ENCODE peak calls at places on chromosome 21, in ten cellular contexts. J, X, W, Y, S, E, T, C, P and U are unnamed samples.

GRCh38 chr21:37974081-37974480 is 57.8 kb upstream of the KCNJ6 start:
- DNase-seq in T (no peak), C (no peak), Y (no peak), E (no peak), S (no peak), P (no peak), X (peak; percentile 32), W (no peak), J (no peak), U (no peak)

GRCh38 chr21:41168391-41169257 is 664 bp downstream of the BACE2 start:
- DNase-seq in J (no peak), S (peak; percentile 94), W (peak; percentile 81), X (peak; percentile 62), E (peak; percentile 38), P (peak; percentile 69), C (peak; percentile 56), T (peak; percentile 75), Y (peak; percentile 70), U (no peak)

GRCh38 chr21:36126166-36126565 is 8.7 kb upstream of the CBR3 start:
- DNase-seq in C (peak; percentile 55), Y (peak; percentile 79), T (peak; percentile 53), S (no peak), P (no peak), X (no peak), W (peak; percentile 27), J (no peak), E (no peak), U (peak; percentile 73)

GRCh38 chr21:38171723-38172344 is 85.0 kb upstream of the KCNJ15 start:
- DNase-seq in Y (no peak), P (peak; percentile 57), S (no peak), E (peak; percentile 73), J (no peak), X (peak; percentile 69), T (peak; percentile 14), C (no peak), W (peak; percentile 91), U (no peak)

GRCh38 chr21:42844411-42845113 is 34.8 kb downstream of the WDR4 start:
- DNase-seq in E (no peak), P (no peak), X (peak; percentile 2), T (no peak), S (no peak), Y (peak; percentile 70), C (peak; percentile 82), J (no peak), W (peak; percentile 43), U (peak; percentile 63)

GRCh38 chr21:42660118-42660470 is 6.7 kb downstream of the PDE9A start:
- DNase-seq in S (no peak), E (no peak), W (no peak), T (no peak), P (no peak), C (no peak), X (no peak), Y (no peak), J (no peak), U (no peak)

GRCh38 chr21:41802684-41803083 is 35.8 kb upstream of the RIPK4 start:
- DNase-seq in X (peak; percentile 4), P (peak; percentile 7), Y (peak; percentile 87), C (no peak), J (no peak), T (peak; percentile 48), W (no peak), S (no peak), E (peak; percentile 62), U (peak; percentile 76)

GRCh38 chr21:38349111-38349746 is 92.4 kb downstream of the KCNJ15 start:
- DNase-seq in Y (no peak), W (peak; percentile 8), P (peak; percentile 5), T (no peak), J (no peak), E (no peak), C (no peak), S (no peak), X (peak; percentile 99), U (no peak)

GRCh38 chr21:35904995-35905972 is 155.0 kb downstream of the SETD4 start:
- DNase-seq in J (no peak), C (no peak), T (peak; percentile 73), X (no peak), S (no peak), Y (no peak), W (no peak), E (no peak), P (peak; percentile 67), U (no peak)

GRCh38 chr21:37220433-37220980 is 46.6 kb downstream of the VPS26C start:
- DNase-seq in P (peak; percentile 59), W (no peak), C (no peak), J (no peak), X (peak; percentile 55), Y (no peak), T (peak; percentile 61), E (peak; percentile 24), S (no peak), U (no peak)

GRCh38 chr21:33643658-33644311 is 1.5 kb downstream of the ITSN1 start:
- DNase-seq in X (peak; percentile 52), E (peak; percentile 16), W (peak; percentile 54), T (no peak), J (no peak), S (no peak), Y (no peak), C (no peak), P (peak; percentile 23), U (no peak)

GRCh38 chr21:35002879-35003722 is 46.0 kb downstream of the RUNX1 start:
- DNase-seq in E (no peak), Y (no peak), C (no peak), J (peak; percentile 52), T (peak; percentile 83), S (no peak), P (peak; percentile 64), X (peak; percentile 89), W (no peak), U (no peak)

GRCh38 chr21:45018131-45019075 is 56.0 kb upstream of the ADARB1 start:
- DNase-seq in X (no peak), T (no peak), Y (no peak), C (no peak), P (no peak), J (no peak), S (no peak), E (no peak), W (no peak), U (no peak)

GRCh38 chr21:41759926-41760325 is 6.9 kb downstream of the RIPK4 start:
- DNase-seq in S (no peak), W (no peak), Y (no peak), E (no peak), P (no peak), J (no peak), T (no peak), X (no peak), C (no peak), U (no peak)

DNA sequence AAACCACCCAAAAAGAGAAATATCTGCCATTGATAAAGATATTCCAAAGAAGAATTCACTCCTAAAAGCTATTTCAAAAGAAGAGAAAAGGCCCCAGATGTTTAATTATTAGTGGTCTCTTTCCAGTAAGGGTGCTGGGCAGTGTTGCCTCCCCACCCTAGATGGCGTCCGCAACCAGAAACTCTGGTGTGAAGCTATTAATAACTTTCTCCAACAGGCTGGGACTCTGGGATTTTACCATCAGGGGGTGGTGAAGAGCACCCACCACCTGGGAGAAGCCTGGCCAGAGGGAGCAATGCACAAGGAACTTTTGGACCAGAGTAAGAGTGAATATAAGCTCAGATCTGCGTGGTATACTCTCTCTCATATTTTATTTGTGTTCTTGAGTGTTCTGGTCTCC is 115.4 kb upstream of the TIAM1 start:
- DNase-seq in W (peak; percentile 72), P (no peak), Y (no peak), S (no peak), C (no peak), J (no peak), X (no peak), T (no peak), E (no peak), U (no peak)
- TF ChIP-seq CTCF in W (peak; percentile 70), P (no peak), Y (no peak), S (no peak), C (no peak), J (no peak), X (no peak), T (no peak), E (no peak), U (no peak)

DNA sequence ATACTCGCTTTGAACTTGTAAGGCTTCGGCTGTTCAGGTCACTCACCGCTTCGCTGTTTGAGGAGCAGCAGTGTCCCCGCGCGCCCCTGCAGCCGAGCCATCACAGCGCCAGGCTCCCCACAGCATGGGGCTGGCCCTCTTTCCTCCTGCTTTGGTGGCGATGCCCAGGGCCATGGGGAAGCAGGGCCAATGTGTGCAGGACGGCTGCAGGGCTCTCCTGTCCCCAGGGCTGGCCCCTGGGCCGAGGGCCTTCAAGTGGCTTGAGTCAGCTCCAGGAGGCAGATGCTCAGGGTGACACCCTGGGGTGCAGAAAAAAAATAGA is 38.5 kb upstream of the TRAPPC10 start:
- DNase-seq in Y (no peak), W (no peak), E (no peak), P (no peak), S (no peak), X (no peak), J (no peak), C (no peak), T (no peak), U (no peak)
- H3K4me3 ChIP-seq in Y (no peak overlapping the region), W (no peak overlapping the region), E (no peak overlapping the region), P (no peak overlapping the region), S (no peak overlapping the region), X (no peak overlapping the region), J (no peak overlapping the region), C (no peak overlapping the region), T (no peak overlapping the region), U (no peak overlapping the region)

DNA sequence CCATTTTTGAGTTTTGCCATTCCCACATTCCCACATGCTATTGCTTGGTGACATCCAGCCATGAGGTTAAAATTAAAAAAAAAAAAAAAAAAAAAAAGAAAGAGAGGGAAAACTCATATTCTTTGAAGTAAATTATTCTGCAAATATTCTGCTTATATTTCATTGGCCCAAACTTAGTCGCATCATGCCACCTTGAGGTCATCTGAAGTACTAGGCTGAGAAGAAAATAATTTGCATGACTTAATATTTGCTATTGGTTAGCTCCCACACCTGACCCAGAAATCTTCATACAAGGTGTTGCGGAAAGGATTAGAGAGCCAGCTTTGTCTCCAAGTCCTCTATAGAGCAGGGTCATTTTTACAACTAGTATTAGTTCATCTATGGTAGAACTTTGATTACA is 2206.0 kb downstream of the MRPL39 start:
- DNase-seq in T (no peak), P (peak; percentile 2), X (no peak), J (no peak), Y (no peak), E (no peak), S (no peak), C (no peak), W (no peak), U (no peak)
- TF ChIP-seq CTCF in T (no peak), P (no peak), X (peak; percentile 5), J (no peak), Y (no peak), E (no peak), S (no peak), C (no peak), W (peak; percentile 76), U (peak; percentile 29)

GRCh38 chr21:46356005-46356338 is 32.0 kb downstream of the PCNT start:
- DNase-seq in E (no peak), P (no peak), Y (no peak), S (no peak), W (no peak), J (no peak), T (no peak), C (no peak), X (no peak), U (no peak)
- H3K4me3 ChIP-seq in E (no peak overlapping the region), P (no peak overlapping the region), Y (no peak overlapping the region), S (no peak overlapping the region), W (no peak overlapping the region), J (no peak overlapping the region), T (no peak overlapping the region), C (no peak overlapping the region), X (no peak overlapping the region), U (no peak overlapping the region)

GRCh38 chr21:30408782-30409494 is 13.1 kb downstream of the KRTAP13-1 start:
- DNase-seq in C (peak; percentile 66), P (peak; percentile 81), J (no peak), X (peak; percentile 44), T (peak; percentile 1), Y (peak; percentile 74), S (no peak), E (no peak), W (peak; percentile 97), U (peak; percentile 98)
- TF ChIP-seq CTCF in C (no peak), P (peak; percentile 40), J (no peak), X (peak; percentile 30), T (no peak), Y (peak; percentile 33), S (no peak), E (no peak), W (peak; percentile 86), U (peak; percentile 88)